ENCODE peak calls at places on chromosomes 3 and 15, in five cellular contexts. One of them, this sample, is unnamed.

GRCh38 chr15:41881086-41881485 is 12.8 kb downstream of the SPTBN5 start:
- DNase-seq in adrenal gland: no peak
- DNase-seq in ovary: no peak
- DNase-seq in GM12878: no peak
- DNase-seq in GM12891: no peak
- DNase-seq in this sample: no peak

GRCh38 chr3:16334909-16335308 is 69.9 kb downstream of the OXNAD1 start:
- DNase-seq in adrenal gland: no peak
- DNase-seq in ovary: no peak
- DNase-seq in GM12878: no peak
- DNase-seq in GM12891: no peak
- DNase-seq in this sample: no peak

GRCh38 chr15:70092462-70092850 is 5.3 kb downstream of the TLE3 start:
- DNase-seq in adrenal gland: no peak
- DNase-seq in ovary: no peak
- DNase-seq in GM12878: no peak
- DNase-seq in GM12891: no peak
- DNase-seq in this sample: no peak

GRCh38 chr3:79369306-79369705 is 398.5 kb downstream of the ROBO1 start:
- DNase-seq in adrenal gland: no peak
- DNase-seq in ovary: no peak
- DNase-seq in GM12878: no peak
- DNase-seq in GM12891: no peak
- DNase-seq in this sample: no peak

GRCh38 chr3:45937206-45938042 is 5.8 kb upstream of the CXCR6 start:
- DNase-seq in adrenal gland: no peak
- DNase-seq in ovary: no peak
- DNase-seq in GM12878: no peak
- DNase-seq in GM12891: no peak
- DNase-seq in this sample: no peak

GRCh38 chr3:14431928-14432834 is 29.8 kb downstream of the SLC6A6 start:
- DNase-seq in adrenal gland: peak
- DNase-seq in ovary: no peak
- DNase-seq in GM12878: peak
- DNase-seq in GM12891: peak
- DNase-seq in this sample: peak

GRCh38 chr3:53493997-53494791 is at the start of gene CACNA1D:
- DNase-seq in adrenal gland: no peak
- DNase-seq in ovary: peak
- DNase-seq in GM12878: no peak
- DNase-seq in GM12891: peak
- DNase-seq in this sample: no peak

GRCh38 chr3:156816091-156816793 is 9.9 kb upstream of the LEKR1 start:
- DNase-seq in adrenal gland: peak
- DNase-seq in ovary: peak
- DNase-seq in GM12878: no peak
- DNase-seq in GM12891: no peak
- DNase-seq in this sample: no peak

GRCh38 chr15:83912343-83912742 is 258.4 kb downstream of the ADAMTSL3 start:
- DNase-seq in adrenal gland: no peak
- DNase-seq in ovary: no peak
- DNase-seq in GM12878: no peak
- DNase-seq in GM12891: no peak
- DNase-seq in this sample: no peak

GRCh38 chr3:44045476-44046275 is 196.0 kb upstream of the TOPAZ1 start:
- DNase-seq in adrenal gland: no peak
- DNase-seq in ovary: no peak
- DNase-seq in GM12878: peak
- DNase-seq in GM12891: peak
- DNase-seq in this sample: no peak

GRCh38 chr15:57235865-57236264 is 140.4 kb upstream of the CGNL1 start:
- DNase-seq in adrenal gland: no peak
- DNase-seq in ovary: no peak
- DNase-seq in GM12878: no peak
- DNase-seq in GM12891: no peak
- DNase-seq in this sample: no peak

GRCh38 chr3:31289592-31289991 is 243.1 kb upstream of the STT3B start:
- DNase-seq in adrenal gland: no peak
- DNase-seq in ovary: no peak
- DNase-seq in GM12878: no peak
- DNase-seq in GM12891: no peak
- DNase-seq in this sample: no peak

GRCh38 chr15:67165653-67166260 is 88.7 kb downstream of the AAGAB start:
- DNase-seq in adrenal gland: no peak
- DNase-seq in ovary: peak
- DNase-seq in GM12878: no peak
- DNase-seq in GM12891: no peak
- DNase-seq in this sample: no peak

GRCh38 chr3:57556459-57557087 is 499 bp downstream of the PDE12 start:
- DNase-seq in adrenal gland: peak
- DNase-seq in ovary: peak
- DNase-seq in GM12878: no peak
- DNase-seq in GM12891: no peak
- DNase-seq in this sample: peak

GRCh38 chr3:169813757-169814517 is 1.2 kb upstream of the LRRC34 start:
- DNase-seq in adrenal gland: no peak
- DNase-seq in ovary: peak
- DNase-seq in GM12878: peak
- DNase-seq in GM12891: peak
- DNase-seq in this sample: no peak

GRCh38 chr3:127741246-127741645 is 68.5 kb downstream of the ABTB1 start:
- DNase-seq in adrenal gland: no peak
- DNase-seq in ovary: no peak
- DNase-seq in GM12878: no peak
- DNase-seq in GM12891: no peak
- DNase-seq in this sample: no peak

GRCh38 chr3:52194541-52195296 is 3.2 kb upstream of the ALAS1 start:
- DNase-seq in adrenal gland: peak
- DNase-seq in ovary: peak
- DNase-seq in GM12878: no peak
- DNase-seq in GM12891: no peak
- DNase-seq in this sample: no peak

GRCh38 chr15:68900032-68900431 is 30.3 kb upstream of the SPESP1 start:
- DNase-seq in adrenal gland: no peak
- DNase-seq in ovary: no peak
- DNase-seq in GM12878: no peak
- DNase-seq in GM12891: no peak
- DNase-seq in this sample: no peak

GRCh38 chr3:79973482-79973881 is 205.7 kb upstream of the ROBO1 start:
- DNase-seq in adrenal gland: no peak
- DNase-seq in ovary: no peak
- DNase-seq in GM12878: no peak
- DNase-seq in GM12891: no peak
- DNase-seq in this sample: no peak

GRCh38 chr3:171526146-171526545 is 65.9 kb upstream of the TNIK start:
- DNase-seq in adrenal gland: no peak
- DNase-seq in ovary: no peak
- DNase-seq in GM12878: no peak
- DNase-seq in GM12891: no peak
- DNase-seq in this sample: no peak

GRCh38 chr3:13332158-13332557 is 88.0 kb downstream of the NUP210 start:
- DNase-seq in adrenal gland: no peak
- DNase-seq in ovary: no peak
- DNase-seq in GM12878: peak
- DNase-seq in GM12891: peak
- DNase-seq in this sample: peak
- TF ChIP-seq POLR2A in adrenal gland: no peak
- TF ChIP-seq POLR2A in ovary: no peak
- TF ChIP-seq POLR2A in GM12878: peak
- TF ChIP-seq POLR2A in GM12891: no peak
- TF ChIP-seq POLR2A in this sample: no peak

GRCh38 chr3:4407941-4408340 is 59.1 kb downstream of the SUMF1 start:
- DNase-seq in adrenal gland: no peak
- DNase-seq in ovary: no peak
- DNase-seq in GM12878: no peak
- DNase-seq in GM12891: no peak
- DNase-seq in this sample: no peak

GRCh38 chr3:4411236-4411635 is 55.8 kb downstream of the SUMF1 start:
- DNase-seq in adrenal gland: no peak
- DNase-seq in ovary: no peak
- DNase-seq in GM12878: no peak
- DNase-seq in GM12891: no peak
- DNase-seq in this sample: no peak

GRCh38 chr3:4410174-4410573 is 56.9 kb downstream of the SUMF1 start:
- DNase-seq in adrenal gland: no peak
- DNase-seq in ovary: no peak
- DNase-seq in GM12878: no peak
- DNase-seq in GM12891: no peak
- DNase-seq in this sample: no peak

GRCh38 chr3:4409415-4409814 is 57.7 kb downstream of the SUMF1 start:
- DNase-seq in adrenal gland: no peak
- DNase-seq in ovary: no peak
- DNase-seq in GM12878: no peak
- DNase-seq in GM12891: no peak
- DNase-seq in this sample: no peak

DNA sequence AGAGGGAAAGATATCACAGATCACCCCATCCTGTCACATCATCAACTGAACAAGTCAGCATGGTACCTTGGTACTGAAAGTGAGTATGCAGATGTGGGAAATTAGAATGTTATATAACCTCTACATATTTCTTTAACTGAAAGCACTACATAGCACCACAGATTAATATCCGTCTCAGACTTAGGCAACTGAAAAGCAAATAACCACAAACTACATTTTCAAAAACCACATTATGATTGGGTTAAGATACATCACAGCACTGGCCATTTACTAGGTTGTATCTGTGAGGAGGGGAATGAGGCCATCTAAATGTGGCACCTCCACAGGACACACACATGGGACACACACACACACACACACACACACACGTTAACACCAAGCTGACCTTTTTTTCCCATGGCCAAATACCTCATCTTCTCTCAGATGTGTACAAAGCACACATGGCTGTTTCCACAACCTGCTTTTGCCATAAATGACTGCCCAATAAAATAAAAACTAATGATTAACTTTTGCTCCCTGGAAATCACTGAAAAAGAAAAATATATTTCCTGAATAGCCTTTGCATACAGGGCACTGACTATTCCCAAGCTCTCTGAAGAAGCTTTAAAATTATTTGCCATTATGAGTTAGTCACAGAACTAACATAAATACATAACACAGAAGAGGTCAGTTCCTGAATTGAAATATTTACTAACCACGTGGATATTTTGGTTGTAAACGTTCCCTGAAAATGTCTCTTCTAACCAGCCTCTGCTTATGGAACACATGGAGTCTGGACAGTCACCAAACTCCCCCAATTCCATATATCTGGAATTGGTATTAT is 60.1 kb downstream of the SUMF1 start:
- DNase-seq in adrenal gland: no peak
- DNase-seq in ovary: no peak
- DNase-seq in GM12878: no peak
- DNase-seq in GM12891: no peak
- DNase-seq in this sample: no peak
- TF ChIP-seq POLR2A in adrenal gland: no peak
- TF ChIP-seq POLR2A in ovary: no peak
- TF ChIP-seq POLR2A in GM12878: no peak
- TF ChIP-seq POLR2A in GM12891: no peak
- TF ChIP-seq POLR2A in this sample: no peak

GRCh38 chr3:11331101-11331500 is 58.9 kb downstream of the ATG7 start:
- DNase-seq in adrenal gland: no peak
- DNase-seq in ovary: no peak
- DNase-seq in GM12878: no peak
- DNase-seq in GM12891: no peak
- DNase-seq in this sample: no peak
- TF ChIP-seq POLR2A in adrenal gland: no peak
- TF ChIP-seq POLR2A in ovary: no peak
- TF ChIP-seq POLR2A in GM12878: no peak
- TF ChIP-seq POLR2A in GM12891: no peak
- TF ChIP-seq POLR2A in this sample: no peak

GRCh38 chr3:183636221-183637105 is 1.0 kb downstream of the KLHL24 start:
- DNase-seq in adrenal gland: peak
- DNase-seq in ovary: peak
- DNase-seq in GM12878: peak
- DNase-seq in GM12891: peak
- DNase-seq in this sample: peak
- TF ChIP-seq POLR2A in adrenal gland: peak
- TF ChIP-seq POLR2A in ovary: no peak
- TF ChIP-seq POLR2A in GM12878: peak
- TF ChIP-seq POLR2A in GM12891: peak
- TF ChIP-seq POLR2A in this sample: peak

DNA sequence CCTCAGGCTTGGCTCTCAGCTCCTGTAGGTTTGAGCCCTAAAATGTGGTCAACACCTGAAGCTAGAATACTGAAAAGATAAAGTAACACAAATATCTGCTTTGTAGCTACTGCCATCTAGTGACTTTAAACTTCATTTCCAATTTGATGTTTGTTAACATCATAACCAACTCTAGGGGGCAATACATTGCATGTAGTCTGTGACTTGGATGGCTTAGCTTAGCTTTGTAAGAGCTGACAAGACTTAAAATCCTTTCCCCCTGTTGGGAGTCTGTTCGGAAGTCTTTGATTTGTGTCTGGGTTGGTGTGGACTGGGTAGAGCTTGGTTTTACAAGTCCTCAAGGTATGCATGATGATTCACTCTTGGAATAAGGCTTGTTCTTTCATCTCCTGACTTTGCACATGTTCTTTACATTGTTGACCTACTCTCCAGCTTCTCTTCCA is 51.7 kb downstream of the SCN11A start:
- DNase-seq in adrenal gland: no peak
- DNase-seq in ovary: no peak
- DNase-seq in GM12878: peak
- DNase-seq in GM12891: peak
- DNase-seq in this sample: no peak
- TF ChIP-seq POLR2A in adrenal gland: no peak
- TF ChIP-seq POLR2A in ovary: no peak
- TF ChIP-seq POLR2A in GM12878: no peak
- TF ChIP-seq POLR2A in GM12891: no peak
- TF ChIP-seq POLR2A in this sample: no peak